ENCODE peak calls at places on chromosomes 16 and 17, in ten cellular contexts. X is cardiac fibroblast, S is heart right ventricle, K is uterus, O is fibroblast of pulmonary artery, G is upper lobe of right lung, I is GM23338, J is psoas muscle, D is astrocyte of the cerebellum, N is cardiac muscle cell. R is an unnamed sample.

GRCh38 chr16:88888778-88889387 is 22.4 kb upstream of the PABPN1L start:
- DNase-seq in X (no peak), S (peak), K (no peak), O (no peak), G (no peak), I (no peak), J (no peak), D (no peak), N (no peak), R (no peak)

GRCh38 chr17:22310717-22311686 is 618.7 kb downstream of the KCNJ18 start:
- DNase-seq in X (no peak), S (no peak), K (no peak), O (no peak), G (no peak), I (peak), J (no peak), D (no peak), N (no peak), R (no peak)

GRCh38 chr17:36647598-36647997 is 46.2 kb downstream of the MRM1 start:
- DNase-seq in X (no peak), S (no peak), K (no peak), O (no peak), G (no peak), I (peak), J (no peak), D (no peak), N (no peak), R (no peak)

GRCh38 chr17:46916211-46916610 is 6.7 kb upstream of the GOSR2 start:
- DNase-seq in X (peak), S (no peak), K (no peak), O (no peak), G (no peak), I (no peak), J (no peak), D (no peak), N (no peak), R (peak)

GRCh38 chr17:40515011-40515410 is 13.6 kb upstream of the TNS4 start:
- DNase-seq in X (no peak), S (no peak), K (no peak), O (no peak), G (peak), I (no peak), J (no peak), D (no peak), N (no peak), R (no peak)

GRCh38 chr16:19503461-19504075 is 18.3 kb downstream of the GDE1 start:
- DNase-seq in X (no peak), S (no peak), K (no peak), O (no peak), G (no peak), I (no peak), J (no peak), D (no peak), N (no peak), R (no peak)

GRCh38 chr17:40803617-40804082 is 3.9 kb upstream of the KRT28 start:
- DNase-seq in X (peak), S (peak), K (peak), O (peak), G (peak), I (peak), J (peak), D (peak), N (peak), R (peak)

GRCh38 chr16:3654249-3654991 is at the start of gene DNASE1:
- DNase-seq in X (peak), S (peak), K (peak), O (peak), G (peak), I (peak), J (peak), D (peak), N (peak), R (peak)

GRCh38 chr16:58366247-58367031 is 25.8 kb upstream of the GINS3 start:
- DNase-seq in X (peak), S (no peak), K (no peak), O (peak), G (no peak), I (no peak), J (no peak), D (no peak), N (no peak), R (peak)

GRCh38 chr17:66837226-66837625 is 2.3 kb downstream of the CACNG5 start:
- DNase-seq in X (no peak), S (no peak), K (no peak), O (no peak), G (no peak), I (no peak), J (no peak), D (no peak), N (no peak), R (no peak)

GRCh38 chr17:60939318-60939717 is 261.7 kb downstream of the BCAS3 start:
- DNase-seq in X (no peak), S (no peak), K (no peak), O (no peak), G (no peak), I (no peak), J (no peak), D (no peak), N (no peak), R (no peak)

GRCh38 chr17:65265276-65265675 is 128.1 kb downstream of the RGS9 start:
- DNase-seq in X (no peak), S (no peak), K (no peak), O (no peak), G (no peak), I (no peak), J (no peak), D (no peak), N (no peak), R (no peak)

GRCh38 chr17:48542956-48543853 is 1.7 kb downstream of the HOXB2 start:
- DNase-seq in X (peak), S (peak), K (peak), O (peak), G (no peak), I (peak), J (peak), D (no peak), N (peak), R (no peak)

GRCh38 chr17:30235386-30236296 is at the start of gene SLC6A4:
- DNase-seq in X (no peak), S (no peak), K (no peak), O (peak), G (no peak), I (peak), J (no peak), D (no peak), N (peak), R (no peak)

GRCh38 chr16:56883586-56883985 is 18.6 kb downstream of the SLC12A3 start:
- DNase-seq in X (no peak), S (no peak), K (no peak), O (no peak), G (no peak), I (no peak), J (no peak), D (no peak), N (no peak), R (no peak)

GRCh38 chr16:87704754-87705353 is 60.9 kb downstream of the KLHDC4 start:
- DNase-seq in X (no peak), S (no peak), K (no peak), O (no peak), G (no peak), I (no peak), J (no peak), D (no peak), N (no peak), R (no peak)

GRCh38 chr16:87702325-87702811 is 63.4 kb downstream of the KLHDC4 start:
- DNase-seq in X (peak), S (peak), K (no peak), O (peak), G (no peak), I (peak), J (no peak), D (no peak), N (peak), R (peak)

GRCh38 chr16:87705780-87706277 is 60.0 kb downstream of the KLHDC4 start:
- DNase-seq in X (no peak), S (no peak), K (no peak), O (no peak), G (peak), I (no peak), J (no peak), D (no peak), N (no peak), R (no peak)

GRCh38 chr16:87703071-87703470 is 62.7 kb downstream of the KLHDC4 start:
- DNase-seq in X (no peak), S (no peak), K (no peak), O (no peak), G (no peak), I (no peak), J (no peak), D (no peak), N (no peak), R (no peak)

GRCh38 chr16:87703835-87704375 is 61.9 kb downstream of the KLHDC4 start:
- DNase-seq in X (no peak), S (no peak), K (no peak), O (no peak), G (no peak), I (no peak), J (no peak), D (no peak), N (no peak), R (no peak)
- H3K4me3 ChIP-seq in X (no peak), S (no peak), K (no peak), O (no peak), G (no peak), I (no peak), J (no peak), D (no peak), N (no peak), R (no peak)

GRCh38 chr16:83937922-83938875 is 14.8 kb upstream of the OSGIN1 start:
- DNase-seq in X (no peak), S (no peak), K (no peak), O (no peak), G (no peak), I (no peak), J (no peak), D (no peak), N (no peak), R (no peak)

GRCh38 chr16:83942074-83942473 is 11.0 kb upstream of the OSGIN1 start:
- DNase-seq in X (no peak), S (no peak), K (no peak), O (no peak), G (no peak), I (no peak), J (no peak), D (no peak), N (no peak), R (no peak)

GRCh38 chr16:83940630-83941378 is 12.2 kb upstream of the OSGIN1 start:
- DNase-seq in X (no peak), S (no peak), K (no peak), O (no peak), G (no peak), I (peak), J (no peak), D (no peak), N (no peak), R (no peak)

GRCh38 chr16:83939266-83939856 is 13.7 kb upstream of the OSGIN1 start:
- DNase-seq in X (no peak), S (no peak), K (no peak), O (no peak), G (no peak), I (no peak), J (no peak), D (no peak), N (no peak), R (no peak)

GRCh38 chr16:83940157-83940556 is 12.9 kb upstream of the OSGIN1 start:
- DNase-seq in X (no peak), S (no peak), K (no peak), O (no peak), G (no peak), I (no peak), J (no peak), D (no peak), N (no peak), R (no peak)
- TF ChIP-seq CTCF in X (no peak), S (no peak), K (no peak), O (no peak), G (no peak), I (peak), J (no peak), D (no peak), N (no peak), R (no peak)

GRCh38 chr17:27535975-27536374 is 79.7 kb downstream of the KSR1 start:
- DNase-seq in X (no peak), S (no peak), K (no peak), O (no peak), G (peak), I (no peak), J (no peak), D (no peak), N (no peak), R (no peak)
- H3K4me3 ChIP-seq in X (no peak), S (no peak), K (no peak), O (no peak), G (no peak), I (no peak), J (no peak), D (no peak), N (no peak), R (no peak)

DNA sequence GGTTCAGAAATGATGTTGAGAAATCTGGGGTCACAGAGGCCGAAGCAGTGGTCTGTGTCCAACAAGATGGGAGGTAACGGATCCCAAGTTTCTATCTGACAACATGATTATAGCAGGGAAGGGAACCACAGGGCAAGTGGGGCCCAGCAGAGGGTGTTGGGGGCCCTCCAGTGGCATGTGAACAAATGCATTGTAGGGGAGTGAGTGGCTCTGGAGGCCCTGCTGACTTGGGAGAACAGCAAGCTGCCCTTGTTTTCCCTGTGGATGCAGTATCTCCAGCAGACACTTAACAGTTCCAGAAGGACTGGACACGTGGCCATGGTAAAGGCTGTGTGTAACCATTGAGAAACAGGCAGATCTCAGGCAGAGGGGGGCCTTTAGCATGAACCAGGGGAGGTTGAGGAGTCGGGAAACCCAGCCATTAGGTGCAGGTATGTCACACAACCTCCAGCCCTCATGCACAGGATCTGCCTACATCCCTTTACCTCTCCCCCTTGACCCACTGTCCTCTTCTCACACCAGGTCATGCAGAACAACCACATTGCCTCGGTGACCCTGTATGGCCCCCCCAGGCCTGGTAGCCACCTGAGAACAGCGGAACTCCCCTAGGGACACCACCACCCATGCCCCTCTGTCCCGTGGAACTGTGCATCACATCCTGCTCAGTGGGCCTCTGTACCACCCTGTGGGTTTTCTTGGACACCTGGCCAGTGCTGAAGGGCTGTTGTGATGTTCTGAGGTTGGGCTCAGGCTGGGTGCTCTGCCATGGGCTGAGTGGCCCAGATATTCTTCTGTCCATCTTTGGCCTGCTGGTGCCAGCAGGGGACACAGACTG is 4.1 kb downstream of the B3GNT9 start:
- DNase-seq in X (no peak), S (no peak), K (no peak), O (no peak), G (no peak), I (no peak), J (no peak), D (no peak), N (no peak), R (no peak)
- TF ChIP-seq CTCF in X (no peak), S (no peak), K (no peak), O (no peak), G (no peak), I (peak), J (no peak), D (no peak), N (no peak), R (no peak)

GRCh38 chr16:22029632-22030031 is 21.7 kb downstream of the MOSMO start:
- DNase-seq in X (no peak), S (no peak), K (no peak), O (no peak), G (no peak), I (no peak), J (no peak), D (no peak), N (no peak), R (no peak)
- H3K4me3 ChIP-seq in X (no peak), S (no peak), K (no peak), O (no peak), G (no peak), I (no peak), J (no peak), D (no peak), N (no peak), R (no peak)

GRCh38 chr17:44765965-44766364 is 7.2 kb downstream of the ADAM11 start:
- DNase-seq in X (no peak), S (no peak), K (no peak), O (no peak), G (no peak), I (no peak), J (no peak), D (no peak), N (no peak), R (no peak)
- TF ChIP-seq CTCF in X (no peak), S (no peak), K (no peak), O (no peak), G (no peak), I (peak), J (no peak), D (no peak), N (no peak), R (no peak)